ENCODE peak calls at places on chromosomes 11 and 22, in seven cellular contexts. A, C, B, Y, Z, J and W are unnamed samples.

GRCh38 chr11:35712533-35712932 is 50.0 kb downstream of the TRIM44 start:
- DNase-seq in A (no peak), C (no peak), B (no peak), Y (no peak), Z (no peak), J (no peak), W (no peak)

GRCh38 chr11:72274435-72274834 is 30.5 kb upstream of the PHOX2A start:
- DNase-seq in A (no peak), C (no peak), B (no peak), Y (no peak), Z (no peak), J (no peak), W (no peak)

GRCh38 chr11:36030707-36031365 is 87.0 kb downstream of the LDLRAD3 start:
- DNase-seq in A (no peak), C (no peak), B (no peak), Y (no peak), Z (no peak), J (no peak), W (no peak)

GRCh38 chr11:134607963-134608750 is 196.1 kb upstream of the B3GAT1 start:
- DNase-seq in A (no peak), C (no peak), B (no peak), Y (no peak), Z (no peak), J (no peak), W (no peak)

GRCh38 chr11:126426820-126427749 is 71.6 kb downstream of the ST3GAL4 start:
- DNase-seq in A (no peak), C (no peak), B (no peak), Y (no peak), Z (no peak), J (no peak), W (no peak)

GRCh38 chr11:1389932-1390587 is at the start of gene BRSK2:
- DNase-seq in A (no peak), C (no peak), B (no peak), Y (peak; percentile 69), Z (no peak), J (peak; percentile 49), W (no peak)

GRCh38 chr11:45168366-45169130 is 22.1 kb downstream of the PRDM11 start:
- DNase-seq in A (no peak), C (peak; percentile 66), B (no peak), Y (no peak), Z (no peak), J (no peak), W (no peak)

GRCh38 chr11:123064268-123064657 is 2.3 kb upstream of the HSPA8 start:
- DNase-seq in A (no peak), C (no peak), B (peak; percentile 14), Y (no peak), Z (no peak), J (no peak), W (no peak)

GRCh38 chr11:100072131-100072530 is 615.0 kb upstream of the ARHGAP42 start:
- DNase-seq in A (no peak), C (no peak), B (no peak), Y (peak; percentile 45), Z (no peak), J (no peak), W (no peak)

GRCh38 chr11:12808519-12808918 is 134.3 kb downstream of the TEAD1 start:
- DNase-seq in A (no peak), C (no peak), B (no peak), Y (no peak), Z (no peak), J (no peak), W (no peak)

GRCh38 chr11:67492801-67493547 is 10.1 kb downstream of the AIP start:
- DNase-seq in A (no peak), C (no peak), B (peak; percentile 25), Y (peak; percentile 80), Z (peak; percentile 75), J (no peak), W (no peak)

GRCh38 chr11:72553748-72554147 is 119.4 kb upstream of the CLPB start:
- DNase-seq in A (no peak), C (peak; percentile 56), B (peak; percentile 29), Y (peak; percentile 84), Z (peak; percentile 66), J (no peak), W (peak; percentile 26)

GRCh38 chr11:7019500-7020182 is 505 bp downstream of the ZNF214 start:
- DNase-seq in A (no peak), C (peak; percentile 66), B (no peak), Y (no peak), Z (peak; percentile 38), J (peak; percentile 51), W (peak; percentile 13)

GRCh38 chr11:102664001-102664752 is 39.0 kb upstream of the MMP20 start:
- DNase-seq in A (no peak), C (no peak), B (peak; percentile 33), Y (peak; percentile 78), Z (peak; percentile 61), J (no peak), W (no peak)
- TF ChIP-seq CTCF in A (peak; percentile 44), C (no peak), B (peak; percentile 75), Y (peak; percentile 74), Z (peak; percentile 70), J (no peak), W (peak; percentile 57)

GRCh38 chr22:50280022-50280707 is 10.0 kb upstream of the MAPK11 start:
- DNase-seq in A (no peak), C (no peak), B (no peak), Y (no peak), Z (no peak), J (no peak), W (no peak)

GRCh38 chr22:50282361-50283144 is 12.4 kb upstream of the MAPK11 start:
- DNase-seq in A (no peak), C (peak; percentile 91), B (no peak), Y (no peak), Z (no peak), J (no peak), W (no peak)

GRCh38 chr22:50281384-50281760 is 11.2 kb upstream of the MAPK11 start:
- DNase-seq in A (no peak), C (no peak), B (no peak), Y (no peak), Z (no peak), J (no peak), W (no peak)

GRCh38 chr22:50281957-50282356 is 11.8 kb upstream of the MAPK11 start:
- DNase-seq in A (no peak), C (no peak), B (no peak), Y (no peak), Z (no peak), J (no peak), W (no peak)

GRCh38 chr22:50280708-50281383 is 10.7 kb upstream of the MAPK11 start:
- DNase-seq in A (no peak), C (no peak), B (no peak), Y (no peak), Z (no peak), J (no peak), W (no peak)
- TF ChIP-seq CTCF in A (no peak), C (no peak), B (no peak), Y (no peak), Z (no peak), J (no peak), W (no peak)

DNA sequence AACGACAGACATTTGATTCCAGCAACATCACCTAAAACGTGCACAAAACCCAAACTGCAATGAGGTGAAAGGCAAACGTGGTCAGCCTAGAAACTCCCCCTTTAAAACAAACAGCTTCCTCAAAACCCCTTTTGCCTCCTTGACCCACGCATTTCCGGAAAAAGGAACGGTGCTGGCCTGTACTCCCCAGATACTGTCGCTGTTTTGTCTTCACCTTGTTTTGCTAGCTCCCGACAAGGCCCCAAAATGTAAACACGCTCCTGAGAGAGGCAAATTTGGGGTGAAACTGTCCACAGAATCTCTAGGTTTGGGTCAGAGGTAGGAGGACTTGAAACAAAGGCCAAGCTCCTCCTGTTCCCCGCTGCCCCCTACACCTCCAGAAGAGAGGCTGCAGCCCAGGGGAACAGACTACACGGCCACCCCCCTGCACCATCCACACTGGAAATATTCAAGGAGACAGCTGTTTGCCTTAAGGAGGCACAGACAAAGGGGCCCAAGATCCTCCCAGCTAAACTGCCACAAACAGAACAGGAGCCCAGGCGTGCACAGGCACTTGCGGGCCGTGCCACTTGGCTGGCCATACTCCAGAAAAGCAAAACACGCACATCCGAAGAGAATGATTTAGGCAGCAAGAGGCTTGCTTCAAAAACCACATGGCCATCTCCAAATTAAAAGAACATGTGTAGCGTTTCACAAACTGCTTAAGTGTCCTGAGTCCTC is 160.6 kb upstream of the GRK3 start:
- DNase-seq in A (peak; percentile 46), C (no peak), B (no peak), Y (peak; percentile 72), Z (no peak), J (peak; percentile 57), W (peak; percentile 62)
- TF ChIP-seq CTCF in A (no peak), C (no peak), B (no peak), Y (no peak), Z (no peak), J (no peak), W (no peak)

GRCh38 chr22:41935015-41935908 is 8.7 kb upstream of the TNFRSF13C start:
- DNase-seq in A (no peak), C (no peak), B (no peak), Y (no peak), Z (no peak), J (no peak), W (no peak)

GRCh38 chr22:41936894-41937169 is 10.1 kb downstream of the CENPM start:
- DNase-seq in A (no peak), C (no peak), B (peak; percentile 27), Y (no peak), Z (no peak), J (no peak), W (no peak)

GRCh38 chr22:41933411-41934177 is 7.0 kb upstream of the TNFRSF13C start:
- DNase-seq in A (no peak), C (no peak), B (peak; percentile 46), Y (no peak), Z (no peak), J (no peak), W (no peak)

GRCh38 chr22:41932353-41932752 is 5.7 kb upstream of the TNFRSF13C start:
- DNase-seq in A (no peak), C (no peak), B (no peak), Y (peak; percentile 42), Z (no peak), J (no peak), W (no peak)

GRCh38 chr22:41934284-41935014 is 7.8 kb upstream of the TNFRSF13C start:
- DNase-seq in A (no peak), C (no peak), B (peak; percentile 26), Y (peak; percentile 52), Z (no peak), J (no peak), W (no peak)
- TF ChIP-seq CTCF in A (no peak), C (no peak), B (no peak), Y (no peak), Z (no peak), J (no peak), W (no peak)

GRCh38 chr22:29259253-29259899 is 8.4 kb downstream of the RHBDD3 start:
- DNase-seq in A (no peak), C (no peak), B (no peak), Y (peak; percentile 82), Z (peak; percentile 59), J (no peak), W (no peak)
- TF ChIP-seq CTCF in A (no peak), C (no peak), B (no peak), Y (peak; percentile 68), Z (peak; percentile 41), J (no peak), W (no peak)

GRCh38 chr11:55714982-55715888 is 53.2 kb downstream of the OR4C6 start:
- DNase-seq in A (no peak), C (no peak), B (peak; percentile 3), Y (peak; percentile 75), Z (no peak), J (no peak), W (no peak)
- TF ChIP-seq CTCF in A (no peak), C (peak; percentile 13), B (peak; percentile 74), Y (peak; percentile 57), Z (peak; percentile 43), J (no peak), W (peak; percentile 47)